ENCODE peak calls at places on chromosome 22, in eight cellular contexts. G is pancreas, L is OCI-LY7, V is fibroblast of pulmonary artery, X is astrocyte of the spinal cord, F is AG04450, D is AG09309, B is cardiac fibroblast. I is an unnamed sample.

GRCh38 chr22:22348127-22348814 is 103.7 kb downstream of the VPREB1 start:
- DNase-seq in G (no peak), L (peak), V (no peak), X (no peak), F (no peak), D (no peak), B (peak), I (no peak)

GRCh38 chr22:36546932-36547331 is 18.0 kb upstream of the EIF3D start:
- DNase-seq in G (no peak), L (no peak), V (peak), X (peak), F (peak), D (peak), B (peak), I (no peak)

GRCh38 chr22:49139492-49140151 is 688.1 kb downstream of the BRD1 start:
- DNase-seq in G (no peak), L (no peak), V (no peak), X (no peak), F (no peak), D (no peak), B (no peak), I (no peak)

GRCh38 chr22:30245181-30245984 is 1.2 kb downstream of the LIF start:
- DNase-seq in G (no peak), L (no peak), V (no peak), X (no peak), F (no peak), D (no peak), B (no peak), I (no peak)

GRCh38 chr22:22069450-22070370 is 87.1 kb upstream of the TOP3B start:
- DNase-seq in G (no peak), L (no peak), V (no peak), X (no peak), F (no peak), D (no peak), B (no peak), I (no peak)

GRCh38 chr22:50063589-50064393 is 5.7 kb upstream of the TTLL8 start:
- DNase-seq in G (no peak), L (no peak), V (no peak), X (no peak), F (no peak), D (no peak), B (no peak), I (no peak)

GRCh38 chr22:17098379-17098819 is 13.6 kb downstream of the IL17RA start:
- DNase-seq in G (no peak), L (peak), V (peak), X (no peak), F (no peak), D (no peak), B (peak), I (no peak)

GRCh38 chr22:35102663-35103062 is 36.7 kb downstream of the ISX start:
- DNase-seq in G (no peak), L (peak), V (peak), X (no peak), F (no peak), D (no peak), B (no peak), I (no peak)

GRCh38 chr22:37242395-37242918 is 1.6 kb downstream of the RAC2 start:
- DNase-seq in G (no peak), L (peak), V (no peak), X (no peak), F (no peak), D (no peak), B (peak), I (no peak)

GRCh38 chr22:43152355-43153071 is 1.2 kb downstream of the TSPO start:
- DNase-seq in G (peak), L (peak), V (peak), X (peak), F (no peak), D (no peak), B (peak), I (no peak)

GRCh38 chr22:43151251-43152000 is at the start of gene TSPO:
- DNase-seq in G (peak), L (peak), V (peak), X (peak), F (no peak), D (no peak), B (peak), I (no peak)

GRCh38 chr22:43152001-43152354 is 619 bp downstream of the TSPO start:
- DNase-seq in G (no peak), L (peak), V (no peak), X (no peak), F (no peak), D (no peak), B (no peak), I (no peak)

GRCh38 chr22:43148581-43148980 is 2.8 kb upstream of the TSPO start:
- DNase-seq in G (no peak), L (peak), V (no peak), X (no peak), F (no peak), D (no peak), B (no peak), I (no peak)

DNA sequence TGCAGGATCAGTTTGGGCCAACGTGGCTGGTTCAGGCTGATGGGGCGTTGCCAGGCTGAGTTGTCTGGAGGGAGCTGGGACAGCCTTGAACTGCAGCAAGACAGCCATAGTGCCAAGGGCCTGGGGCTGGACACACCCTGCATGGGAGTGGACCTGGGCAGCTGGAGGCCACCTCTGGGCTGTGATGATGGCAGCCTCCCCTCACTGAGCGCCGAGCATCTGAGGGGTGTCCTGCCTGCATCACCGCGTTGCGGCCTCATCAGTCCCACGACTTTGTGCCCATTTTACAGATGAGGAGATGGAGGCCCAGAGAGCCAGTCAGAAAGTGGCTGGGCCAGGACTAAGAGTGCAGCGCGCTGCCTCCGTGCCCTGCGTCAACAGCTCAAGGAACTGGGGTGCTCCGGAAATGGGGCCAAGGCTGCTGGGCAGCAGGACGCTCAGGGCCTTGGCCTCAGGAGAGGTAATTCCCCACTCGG is 590 bp upstream of the TSPO start:
- DNase-seq in G (no peak), L (no peak), V (no peak), X (no peak), F (no peak), D (no peak), B (no peak), I (no peak)
- H3K4me3 ChIP-seq in G (peak), L (peak), V (peak), X (peak), F (peak), D (peak), B (peak), I (peak)

GRCh38 chr22:45959719-45960476 is 17.1 kb downstream of the WNT7B start:
- DNase-seq in G (no peak), L (no peak), V (no peak), X (no peak), F (no peak), D (no peak), B (no peak), I (no peak)
- TF ChIP-seq CTCF in G (no peak), L (no peak), V (no peak), X (no peak), F (no peak), D (no peak), B (no peak), I (no peak)

DNA sequence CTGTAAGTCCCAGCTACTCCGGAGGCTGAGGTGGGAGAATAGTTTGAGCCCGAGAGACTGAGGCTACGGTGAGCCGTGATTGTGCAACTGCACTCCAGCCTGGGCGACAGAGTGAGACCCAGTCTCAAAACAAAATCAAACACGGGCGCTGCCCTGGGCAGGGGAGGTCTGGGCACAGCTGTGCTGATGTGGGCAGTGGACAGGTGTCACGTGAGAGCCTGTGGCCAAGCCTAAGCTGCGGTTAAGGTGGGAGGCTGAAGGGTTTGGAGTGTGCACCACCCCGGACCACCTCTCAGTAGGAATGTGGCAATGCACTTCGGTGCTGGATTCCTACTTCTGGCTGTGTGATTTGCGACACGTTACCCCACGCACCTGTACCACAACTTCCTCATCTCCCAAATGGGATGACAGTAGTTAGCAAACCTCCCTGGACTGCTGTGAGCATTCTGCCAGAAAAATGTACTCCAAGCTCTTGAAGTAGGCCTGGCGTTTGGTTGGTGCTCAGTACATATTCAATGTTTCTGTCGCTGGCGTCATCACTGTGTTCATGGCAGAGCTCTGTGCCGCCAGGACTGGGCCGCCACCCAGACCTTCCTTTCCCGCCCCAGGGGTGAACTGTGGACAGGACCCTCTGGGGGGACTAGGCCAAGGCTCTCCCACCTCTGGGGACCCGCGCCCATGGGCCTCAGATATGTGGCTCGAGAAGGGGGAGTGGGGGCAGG is 807 bp upstream of the ZNF74 start:
- DNase-seq in G (no peak), L (no peak), V (no peak), X (no peak), F (no peak), D (no peak), B (no peak), I (no peak)
- H3K4me3 ChIP-seq in G (peak), L (no peak), V (peak), X (peak), F (peak), D (peak), B (peak), I (peak)

GRCh38 chr22:23888615-23889401 is 5.4 kb upstream of the MIF start:
- DNase-seq in G (no peak), L (no peak), V (peak), X (peak), F (no peak), D (no peak), B (peak), I (no peak)
- TF ChIP-seq CTCF in G (no peak), L (peak), V (peak), X (no peak), F (peak), D (peak), B (no peak), I (peak)

GRCh38 chr22:40817737-40818136 is 1.4 kb downstream of the SLC25A17 start:
- DNase-seq in G (no peak), L (peak), V (no peak), X (no peak), F (no peak), D (no peak), B (no peak), I (no peak)
- H3K4me3 ChIP-seq in G (no peak), L (peak), V (no peak), X (no peak), F (peak), D (no peak), B (no peak), I (peak)

GRCh38 chr22:38655532-38656255 is 498 bp downstream of the FAM227A start:
- DNase-seq in G (no peak), L (peak), V (peak), X (peak), F (no peak), D (no peak), B (peak), I (no peak)

GRCh38 chr22:38653741-38654140 is 2.5 kb downstream of the FAM227A start:
- DNase-seq in G (no peak), L (no peak), V (no peak), X (no peak), F (no peak), D (no peak), B (no peak), I (no peak)

GRCh38 chr22:38652858-38653257 is 3.3 kb downstream of the FAM227A start:
- DNase-seq in G (no peak), L (peak), V (no peak), X (no peak), F (no peak), D (no peak), B (no peak), I (no peak)

GRCh38 chr22:38657248-38657909 is 941 bp downstream of the CBY1 start:
- DNase-seq in G (peak), L (peak), V (peak), X (peak), F (no peak), D (no peak), B (peak), I (no peak)

DNA sequence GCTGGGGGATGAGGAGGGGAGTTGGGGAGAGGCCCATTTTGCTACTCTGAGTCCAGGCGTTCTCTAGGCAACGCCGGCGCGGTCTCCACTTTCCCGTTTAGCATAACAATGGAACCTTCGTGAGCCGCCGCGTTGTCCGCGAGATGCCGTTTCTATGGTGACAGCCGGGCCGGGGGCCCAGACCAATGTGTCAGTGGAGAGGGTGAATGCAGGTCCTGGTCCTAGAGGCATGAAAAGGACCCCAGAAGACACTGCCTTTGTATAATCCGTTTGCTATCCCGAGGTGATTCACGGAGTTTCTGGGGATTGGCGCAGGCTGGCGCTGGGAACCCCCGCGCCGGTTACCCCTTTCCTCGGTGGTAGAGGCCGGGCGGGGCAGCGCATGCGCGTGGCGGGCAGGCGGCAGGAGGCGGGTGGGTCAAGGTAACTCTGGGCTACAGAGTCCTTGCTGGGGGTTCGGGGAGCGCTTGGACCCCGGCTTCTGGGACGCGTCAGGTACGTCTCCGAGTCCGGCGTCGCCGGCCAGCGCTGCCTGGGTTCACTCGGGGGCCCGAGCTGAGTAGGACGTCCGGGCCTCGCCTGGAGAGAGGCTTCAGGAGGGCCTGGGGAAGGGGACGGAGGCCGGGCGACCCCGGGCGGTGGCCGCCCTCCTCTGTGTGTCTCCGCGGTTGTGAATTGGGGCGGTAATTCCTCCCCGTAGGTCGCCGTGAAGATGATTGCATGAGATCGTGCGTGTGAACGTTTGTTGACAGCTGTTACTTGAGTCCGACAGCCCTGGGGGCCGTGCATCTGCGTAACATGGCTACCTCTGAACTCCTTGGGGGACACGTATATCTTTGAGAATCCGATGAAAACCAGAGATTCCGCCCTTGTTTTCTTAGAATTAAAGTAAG is at the start of the genes CBY1 and FAM227A:
- DNase-seq in G (peak), L (peak), V (peak), X (peak), F (peak), D (peak), B (peak), I (no peak)
- TF ChIP-seq CTCF in G (no peak), L (no peak), V (no peak), X (no peak), F (no peak), D (no peak), B (no peak), I (no peak)

GRCh38 chr22:19174106-19175025 is 4.2 kb downstream of the SLC25A1 start:
- DNase-seq in G (peak), L (peak), V (peak), X (peak), F (no peak), D (peak), B (peak), I (peak)
- H3K4me3 ChIP-seq in G (no peak), L (peak), V (no peak), X (no peak), F (no peak), D (no peak), B (no peak), I (peak)

I was measured in AG04449.